ENCODE peak calls at places on chromosomes 16 and 17, in five cellular contexts. G is astrocyte of the cerebellum, Z is foreskin fibroblast, S is kidney epithelial cell, J is cardiac fibroblast. F is an unnamed sample.

GRCh38 chr16:57446530-57447141 is 549 bp downstream of the CIAPIN1 start:
- DNase-seq in G (no peak), Z (no peak), S (no peak), J (peak), F (no peak)

GRCh38 chr16:69691980-69692911 is 34.1 kb downstream of the NQO1 start:
- DNase-seq in G (no peak), Z (peak), S (no peak), J (peak), F (no peak)

GRCh38 chr16:89581045-89581695 is 5.6 kb downstream of the CPNE7 start:
- DNase-seq in G (peak), Z (peak), S (peak), J (peak), F (peak)

GRCh38 chr16:75263963-75264445 is 12.6 kb upstream of the BCAR1 start:
- DNase-seq in G (no peak), Z (no peak), S (no peak), J (peak), F (no peak)

GRCh38 chr16:51374346-51374745 is 223.3 kb upstream of the SALL1 start:
- DNase-seq in G (peak), Z (peak), S (peak), J (peak), F (peak)

GRCh38 chr16:81669473-81670350 is 109.4 kb upstream of the PLCG2 start:
- DNase-seq in G (no peak), Z (no peak), S (no peak), J (no peak), F (no peak)

GRCh38 chr16:80981103-80981502 is 25.6 kb downstream of the CMC2 start:
- DNase-seq in G (no peak), Z (no peak), S (no peak), J (no peak), F (no peak)

GRCh38 chr16:48291303-48291702 is 44.0 kb upstream of the ABCC11 start:
- DNase-seq in G (no peak), Z (no peak), S (no peak), J (peak), F (no peak)

GRCh38 chr16:78768226-78768625 is 668.8 kb downstream of the WWOX start:
- DNase-seq in G (no peak), Z (no peak), S (no peak), J (no peak), F (no peak)

GRCh38 chr16:78768723-78769122 is 669.3 kb downstream of the WWOX start:
- DNase-seq in G (no peak), Z (no peak), S (no peak), J (no peak), F (no peak)

GRCh38 chr16:78775161-78775561 is 675.7 kb downstream of the WWOX start:
- DNase-seq in G (no peak), Z (no peak), S (no peak), J (no peak), F (no peak)

GRCh38 chr16:78773316-78773715 is 673.9 kb downstream of the WWOX start:
- DNase-seq in G (no peak), Z (no peak), S (no peak), J (no peak), F (no peak)

DNA sequence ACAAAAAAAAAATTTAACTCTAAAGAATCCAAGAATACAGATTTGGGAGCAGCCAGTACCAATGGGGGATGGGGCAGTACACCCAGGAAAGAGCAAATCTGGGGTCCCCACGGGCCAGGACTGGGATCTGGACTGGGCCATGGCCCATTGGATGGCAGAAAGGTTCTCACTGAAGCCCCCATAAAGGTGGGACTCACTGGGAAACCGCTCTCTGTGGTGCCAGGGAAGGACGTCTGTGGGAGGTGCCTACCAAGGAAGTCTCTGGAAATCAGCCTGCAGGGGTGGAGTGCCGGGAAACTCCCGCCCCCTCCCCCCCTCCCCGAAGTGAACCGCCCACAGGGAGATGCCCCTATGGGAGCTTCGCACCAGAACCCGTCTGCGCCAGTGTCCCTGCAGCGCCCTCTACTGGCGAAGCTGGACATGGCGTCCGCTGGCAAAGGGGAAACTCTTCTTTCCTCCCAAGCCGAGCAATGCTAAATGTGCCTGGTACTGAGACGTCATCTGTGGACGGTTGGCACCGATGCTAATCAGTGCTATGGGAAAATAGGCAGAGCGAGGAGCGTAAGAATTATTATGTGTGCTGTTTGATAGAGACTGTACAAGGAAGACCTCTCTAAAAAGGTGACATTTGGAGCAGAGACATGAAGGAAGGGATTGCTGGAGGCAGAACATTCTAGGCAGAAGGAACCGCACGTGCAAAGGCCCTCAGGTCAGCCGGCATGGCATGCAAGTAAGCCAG is 671.1 kb downstream of the WWOX start:
- DNase-seq in G (no peak), Z (no peak), S (no peak), J (no peak), F (no peak)
- TF ChIP-seq CTCF in G (peak), Z (peak), S (peak), J (peak), F (peak)

GRCh38 chr17:19876524-19877161 is 8.9 kb upstream of the ULK2 start:
- DNase-seq in G (no peak), Z (no peak), S (no peak), J (no peak), F (no peak)
- H3K4me3 ChIP-seq in G (no peak), Z (no peak), S (no peak), J (no peak), F (no peak)

GRCh38 chr16:2856686-2857450 is 1.1 kb downstream of the PRSS22 start:
- DNase-seq in G (no peak), Z (no peak), S (no peak), J (no peak), F (no peak)

GRCh38 chr16:2859686-2860265 is 1.8 kb upstream of the PRSS22 start:
- DNase-seq in G (no peak), Z (no peak), S (no peak), J (no peak), F (no peak)

GRCh38 chr16:2856061-2856670 is 1.8 kb downstream of the PRSS22 start:
- DNase-seq in G (no peak), Z (no peak), S (no peak), J (no peak), F (no peak)

GRCh38 chr16:2857451-2858244 is at the start of gene PRSS22:
- DNase-seq in G (no peak), Z (no peak), S (no peak), J (no peak), F (no peak)

DNA sequence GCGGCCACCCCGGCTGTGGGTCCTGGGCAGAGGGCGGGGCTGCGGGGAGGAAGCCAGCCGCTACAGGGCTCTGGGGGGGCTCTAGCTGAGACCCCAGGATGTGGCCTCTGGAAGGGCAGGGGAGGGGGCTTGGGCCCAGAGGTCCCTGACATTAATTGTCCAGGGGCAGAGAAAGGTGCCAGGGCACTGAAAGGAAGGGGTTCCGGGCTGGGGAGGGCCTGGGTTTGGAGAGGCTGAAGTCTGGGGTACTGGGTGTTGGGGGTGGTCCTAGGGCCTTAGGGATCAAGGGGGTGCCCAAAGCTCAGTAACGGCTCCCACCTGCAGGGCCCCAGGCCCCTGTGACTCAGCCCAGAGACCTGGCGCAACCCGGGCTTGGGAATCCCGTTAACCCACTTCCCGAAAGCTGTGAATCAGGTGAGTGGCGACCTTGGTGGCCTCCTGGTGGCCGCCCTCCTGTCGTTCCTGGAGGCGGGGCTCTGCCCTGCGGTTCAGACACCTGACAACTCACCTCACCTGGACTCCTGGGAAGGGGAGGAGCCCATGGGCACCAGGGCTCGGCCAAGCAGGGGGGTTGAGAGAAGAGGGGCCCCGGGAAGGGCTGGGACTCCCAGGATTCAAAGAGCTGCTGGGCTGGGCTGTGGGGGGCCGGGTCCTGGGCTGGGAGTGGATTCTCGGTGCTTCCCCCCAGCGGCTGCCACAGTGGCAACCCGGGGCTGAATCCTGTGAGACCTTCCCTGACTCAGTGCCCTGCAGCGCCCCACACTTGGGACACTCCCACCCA is 465 bp upstream of the PRSS22 start:
- DNase-seq in G (no peak), Z (no peak), S (no peak), J (no peak), F (no peak)
- TF ChIP-seq CTCF in G (no peak), Z (no peak), S (peak), J (no peak), F (no peak)

DNA sequence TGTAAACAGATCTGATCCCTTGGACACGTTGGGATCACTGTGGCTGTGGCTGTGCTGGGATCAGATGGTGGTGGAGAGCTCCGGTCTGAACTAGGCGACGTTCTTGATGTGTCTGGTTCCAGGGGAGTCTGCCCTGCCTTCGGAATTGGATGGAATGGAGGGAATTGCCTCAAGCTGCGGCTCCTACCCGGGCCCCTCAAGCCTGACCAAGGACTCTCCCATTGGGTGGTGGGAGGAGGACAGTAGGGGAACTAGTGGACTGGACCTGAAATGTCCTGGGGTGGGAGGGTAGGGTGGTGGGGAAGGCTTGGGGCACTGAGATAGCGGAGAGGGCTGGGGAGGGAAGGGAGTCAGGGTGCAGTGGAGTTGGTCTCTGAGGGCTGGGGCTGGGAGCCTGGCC is 3.2 kb upstream of the UBALD1 start:
- DNase-seq in G (no peak), Z (no peak), S (no peak), J (no peak), F (no peak)
- H3K4me3 ChIP-seq in G (no peak), Z (no peak), S (no peak), J (no peak), F (no peak)

GRCh38 chr17:49287481-49287880 is 56.9 kb upstream of the PHOSPHO1 start:
- DNase-seq in G (no peak), Z (no peak), S (no peak), J (no peak), F (no peak)
- TF ChIP-seq CTCF in G (no peak), Z (no peak), S (no peak), J (no peak), F (no peak)

GRCh38 chr17:40097087-40097486 is 3.3 kb downstream of the NR1D1 start:
- DNase-seq in G (no peak), Z (no peak), S (no peak), J (no peak), F (no peak)
- H3K4me3 ChIP-seq in G (no peak), Z (no peak), S (no peak), J (no peak), F (no peak)

DNA sequence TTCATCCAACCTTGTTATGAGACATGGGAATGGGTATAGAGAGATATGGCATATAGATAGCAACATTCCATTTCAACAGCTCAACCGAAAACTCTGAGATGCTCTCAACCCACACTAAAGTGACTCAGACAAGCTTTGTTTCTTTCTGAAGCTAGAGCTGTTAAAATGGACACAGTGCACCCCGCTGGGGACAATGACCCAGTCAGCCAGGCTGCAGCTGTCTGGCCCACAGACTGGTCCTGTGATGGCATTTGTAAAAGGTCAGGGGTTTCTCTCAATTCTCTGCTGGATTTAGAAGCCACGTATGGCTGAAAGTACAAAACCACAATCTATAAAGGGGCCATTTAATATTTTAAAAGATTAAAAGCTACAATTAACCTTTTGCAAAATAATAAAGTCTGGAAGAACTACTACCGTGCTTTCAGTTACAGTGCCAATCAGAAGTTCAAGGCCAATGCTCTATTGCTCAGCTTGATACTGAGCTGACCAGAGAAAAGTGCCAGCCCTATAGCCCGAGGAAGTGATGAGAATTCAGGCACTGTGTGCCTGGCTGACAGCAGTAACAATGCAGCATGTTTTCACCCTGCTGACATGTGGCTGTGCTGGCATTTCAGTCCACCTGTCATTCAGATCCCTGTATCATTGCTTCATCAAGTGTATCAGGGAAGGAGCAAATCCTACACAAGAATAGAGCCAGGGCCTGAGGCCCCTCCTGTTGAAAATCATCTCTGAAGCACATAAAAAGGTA is 60.2 kb downstream of the TEX2 start:
- DNase-seq in G (peak), Z (peak), S (no peak), J (peak), F (no peak)
- TF ChIP-seq CTCF in G (no peak), Z (no peak), S (no peak), J (no peak), F (no peak)

DNA sequence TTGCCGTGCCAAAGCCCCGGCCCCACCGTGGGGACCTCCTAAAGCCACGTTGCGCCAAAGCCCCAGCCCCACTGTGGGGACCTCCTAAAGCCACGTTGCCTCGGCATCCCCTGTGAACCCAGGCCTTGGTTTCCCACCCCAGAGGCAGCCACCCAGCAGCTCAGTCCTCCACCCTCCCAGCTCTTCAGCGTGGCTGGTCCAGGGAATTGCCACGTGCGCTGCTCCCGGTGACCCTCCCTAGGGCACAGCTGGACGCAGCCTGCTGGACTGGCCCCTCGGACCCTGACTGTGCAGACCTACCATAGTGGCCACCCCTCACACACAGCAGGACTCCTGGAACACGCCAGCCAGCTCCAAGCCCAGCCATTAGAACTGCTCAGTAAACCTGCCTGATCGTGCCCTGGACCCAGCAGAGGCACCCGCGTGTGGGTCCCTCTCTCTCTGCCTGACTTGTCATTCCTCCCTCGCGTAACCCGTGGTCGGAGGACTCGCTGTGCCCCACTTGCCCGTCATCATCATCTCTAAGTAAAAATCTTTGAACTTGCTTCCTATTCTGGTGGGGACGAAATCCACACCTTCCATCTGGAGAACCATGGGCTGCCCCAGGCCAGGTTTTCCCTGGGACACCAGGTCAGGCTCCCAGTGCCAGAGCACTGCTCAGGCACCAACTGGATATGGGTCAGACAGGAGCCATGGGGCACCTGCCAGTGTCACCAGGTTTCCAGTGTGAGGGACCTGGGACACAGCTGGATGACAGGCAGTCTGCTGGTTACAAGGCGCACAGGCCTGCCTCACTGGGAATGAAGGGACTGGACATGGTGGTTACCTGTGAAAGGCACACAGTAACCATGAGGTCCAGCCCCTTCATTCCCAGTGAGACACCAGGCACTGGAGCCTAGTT is 5.6 kb downstream of the CIAO3 start:
- DNase-seq in G (no peak), Z (no peak), S (no peak), J (no peak), F (no peak)
- H3K4me3 ChIP-seq in G (no peak), Z (no peak), S (no peak), J (no peak), F (no peak)

F was measured in AG04449.